ENCODE peak calls at places on chromosomes 2 and 18, in eight cellular contexts. J, X, N, H, E, L, C and Z are unnamed samples.

GRCh38 chr2:155913356-155913755 is 419.2 kb downstream of the NR4A2 start:
- DNase-seq in C (no peak), E (no peak), H (no peak), N (no peak), L (no peak), X (no peak), J (no peak), Z (no peak)

GRCh38 chr18:23512641-23513040 is 9.3 kb downstream of the RMC1 start:
- DNase-seq in H (no peak), J (peak), L (no peak), X (no peak), E (no peak), C (no peak), N (no peak), Z (no peak)

GRCh38 chr18:62741118-62741566 is 25.8 kb downstream of the PHLPP1 start:
- DNase-seq in J (peak), H (no peak), L (no peak), C (no peak), X (no peak), N (no peak), E (no peak), Z (no peak)

GRCh38 chr2:29519996-29520395 is 401.4 kb downstream of the ALK start:
- DNase-seq in C (no peak), E (no peak), X (no peak), J (peak), L (peak), H (no peak), N (no peak), Z (no peak)

GRCh38 chr18:63168287-63168686 is 151.3 kb downstream of the BCL2 start:
- DNase-seq in E (no peak), L (no peak), X (no peak), N (no peak), J (no peak), C (no peak), H (no peak), Z (no peak)

GRCh38 chr18:76587147-76587885 is 92.3 kb upstream of the ZNF516 start:
- DNase-seq in X (no peak), L (no peak), H (no peak), E (no peak), J (no peak), C (no peak), N (no peak), Z (no peak)

GRCh38 chr18:62856294-62856693 is 141.0 kb downstream of the PHLPP1 start:
- DNase-seq in C (no peak), E (no peak), L (no peak), N (no peak), X (no peak), H (no peak), J (no peak), Z (no peak)

GRCh38 chr18:67805261-67805660 is 288.7 kb upstream of the DSEL start:
- DNase-seq in E (no peak), J (no peak), H (no peak), L (no peak), N (no peak), X (no peak), C (no peak), Z (no peak)

GRCh38 chr2:64259301-64259700 is 115.1 kb upstream of the PELI1 start:
- DNase-seq in X (peak), J (no peak), N (peak), E (no peak), C (no peak), H (no peak), L (no peak), Z (no peak)

GRCh38 chr2:232667989-232668583 is 29.0 kb upstream of the GIGYF2 start:
- DNase-seq in N (no peak), H (no peak), X (no peak), L (no peak), J (no peak), E (no peak), C (no peak), Z (no peak)

GRCh38 chr2:225534697-225535096 is 135.2 kb downstream of the NYAP2 start:
- DNase-seq in J (no peak), X (no peak), N (no peak), C (no peak), E (no peak), L (no peak), H (no peak), Z (no peak)